ENCODE peak calls at places on chromosomes 1 and 21, in ten cellular contexts. Z is aorta; R is stomach; S is endothelial cell of umbilical vein; B is pancreas; Y is sigmoid colon; J is heart right ventricle; W is cardiac muscle cell; K is CD8-positive, alpha-beta memory T cell; T is A549. D is an unnamed sample.

GRCh38 chr1:213570487-213570886 is 417.3 kb upstream of the PROX1 start:
- DNase-seq in T (no peak), J (no peak), B (no peak), W (no peak), R (no peak), S (no peak), Z (no peak), K (no peak), Y (no peak), D (no peak)

GRCh38 chr21:39006653-39007417 is 176.4 kb downstream of the PSMG1 start:
- DNase-seq in W (peak), B (no peak), J (peak), T (no peak), S (peak), Y (no peak), R (peak), K (no peak), Z (peak), D (no peak)

GRCh38 chr1:220734571-220735326 is 13.4 kb upstream of the MTARC2 start:
- DNase-seq in S (peak), R (no peak), Y (no peak), J (no peak), Z (no peak), B (no peak), T (peak), W (peak), K (no peak), D (no peak)

GRCh38 chr1:44154665-44155064 is 13.2 kb upstream of the KLF18 start:
- DNase-seq in W (no peak), Y (no peak), B (no peak), S (no peak), Z (no peak), T (peak), K (no peak), J (no peak), R (no peak), D (no peak)

GRCh38 chr1:186218661-186219352 is 156.2 kb downstream of the TPR start:
- DNase-seq in K (no peak), T (no peak), Y (no peak), W (no peak), R (no peak), B (no peak), J (no peak), S (no peak), Z (no peak), D (no peak)

GRCh38 chr1:20964540-20965484 is 177.7 kb upstream of the HP1BP3 start:
- DNase-seq in W (no peak), S (peak), Y (no peak), Z (no peak), B (no peak), R (no peak), J (no peak), K (no peak), T (no peak), D (no peak)

GRCh38 chr1:4664601-4665000 is 10.2 kb downstream of the AJAP1 start:
- DNase-seq in S (no peak), Y (no peak), Z (no peak), K (no peak), T (no peak), J (no peak), B (no peak), R (no peak), W (no peak), D (no peak)

GRCh38 chr1:29332204-29332603 is 95.9 kb downstream of the PTPRU start:
- DNase-seq in T (peak), W (peak), K (no peak), B (no peak), R (no peak), J (no peak), S (peak), Y (peak), Z (no peak), D (no peak)

GRCh38 chr1:178126790-178127189 is 32.9 kb downstream of the RASAL2 start:
- DNase-seq in S (peak), W (peak), K (no peak), R (no peak), Z (no peak), T (peak), B (no peak), Y (no peak), J (no peak), D (no peak)

GRCh38 chr1:227351443-227351842 is 33.2 kb upstream of the CDC42BPA start:
- DNase-seq in Y (no peak), Z (no peak), T (no peak), B (no peak), S (peak), W (peak), R (no peak), J (peak), K (no peak), D (no peak)

GRCh38 chr1:95534985-95535384 is 301.0 kb downstream of the RWDD3 start:
- DNase-seq in B (peak), W (no peak), Y (no peak), K (no peak), Z (no peak), J (no peak), T (peak), R (no peak), S (no peak), D (no peak)

GRCh38 chr1:11071463-11072215 is 11.8 kb upstream of the SRM start:
- DNase-seq in Z (no peak), B (peak), T (no peak), W (no peak), R (peak), Y (peak), S (no peak), K (no peak), J (no peak), D (no peak)

GRCh38 chr1:1877852-1878436 is 12.9 kb downstream of the GNB1 start:
- DNase-seq in Y (no peak), K (no peak), B (peak), T (no peak), J (no peak), W (no peak), Z (no peak), R (no peak), S (no peak), D (no peak)

GRCh38 chr1:24215226-24215814 is 28.2 kb upstream of the IFNLR1 start:
- DNase-seq in T (no peak), B (no peak), Z (no peak), Y (no peak), K (no peak), J (no peak), R (no peak), S (no peak), W (no peak), D (no peak)

GRCh38 chr1:111145542-111145941 is 5.5 kb downstream of the CEPT1 start:
- DNase-seq in K (no peak), W (no peak), S (no peak), B (no peak), T (no peak), J (no peak), R (no peak), Y (no peak), Z (no peak), D (no peak)

GRCh38 chr1:154747841-154748766 is 122.0 kb downstream of the KCNN3 start:
- DNase-seq in B (no peak), S (no peak), T (no peak), Y (peak), Z (no peak), W (peak), R (no peak), J (no peak), K (peak), D (no peak)

GRCh38 chr1:117606608-117607261 is 887 bp downstream of the TENT5C start:
- DNase-seq in S (no peak), J (peak), K (peak), R (peak), Y (peak), B (peak), Z (peak), W (peak), T (no peak), D (no peak)

GRCh38 chr1:159953866-159954515 is at the start of gene SLAMF9:
- DNase-seq in T (peak), B (no peak), Y (no peak), K (no peak), R (no peak), Z (no peak), W (peak), S (no peak), J (no peak), D (no peak)

GRCh38 chr1:225114354-225114995 is 185.0 kb downstream of the DNAH14 start:
- DNase-seq in T (no peak), J (no peak), S (no peak), Y (no peak), Z (no peak), B (no peak), K (no peak), W (no peak), R (no peak), D (no peak)

GRCh38 chr1:1296070-1297061 is 11.4 kb downstream of the ACAP3 start:
- DNase-seq in R (no peak), J (no peak), W (no peak), T (no peak), B (peak), Y (no peak), K (no peak), Z (no peak), S (no peak), D (no peak)

GRCh38 chr1:58968360-58968952 is 184.6 kb upstream of the JUN start:
- DNase-seq in Z (peak), T (no peak), W (peak), R (peak), S (peak), K (no peak), B (peak), Y (peak), J (peak), D (no peak)

GRCh38 chr1:61524206-61524605 is 200.7 kb downstream of the TM2D1 start:
- DNase-seq in W (no peak), Z (no peak), S (no peak), K (no peak), B (no peak), Y (no peak), T (no peak), J (no peak), R (no peak), D (no peak)

GRCh38 chr1:43853161-43853921 is 80.3 kb upstream of the ARTN start:
- DNase-seq in S (peak), W (peak), B (no peak), R (peak), J (peak), Z (peak), Y (peak), T (no peak), K (peak), D (no peak)

GRCh38 chr21:45957986-45958610 is 23.5 kb upstream of the COL6A1 start:
- DNase-seq in K (no peak), J (no peak), Z (peak), Y (peak), T (no peak), S (no peak), B (no peak), R (no peak), W (peak), D (no peak)
- H3K27ac ChIP-seq in K (no peak), J (peak), Z (peak), Y (peak), T (no peak), S (no peak), B (no peak), R (peak), W (no peak), D (no peak)

DNA sequence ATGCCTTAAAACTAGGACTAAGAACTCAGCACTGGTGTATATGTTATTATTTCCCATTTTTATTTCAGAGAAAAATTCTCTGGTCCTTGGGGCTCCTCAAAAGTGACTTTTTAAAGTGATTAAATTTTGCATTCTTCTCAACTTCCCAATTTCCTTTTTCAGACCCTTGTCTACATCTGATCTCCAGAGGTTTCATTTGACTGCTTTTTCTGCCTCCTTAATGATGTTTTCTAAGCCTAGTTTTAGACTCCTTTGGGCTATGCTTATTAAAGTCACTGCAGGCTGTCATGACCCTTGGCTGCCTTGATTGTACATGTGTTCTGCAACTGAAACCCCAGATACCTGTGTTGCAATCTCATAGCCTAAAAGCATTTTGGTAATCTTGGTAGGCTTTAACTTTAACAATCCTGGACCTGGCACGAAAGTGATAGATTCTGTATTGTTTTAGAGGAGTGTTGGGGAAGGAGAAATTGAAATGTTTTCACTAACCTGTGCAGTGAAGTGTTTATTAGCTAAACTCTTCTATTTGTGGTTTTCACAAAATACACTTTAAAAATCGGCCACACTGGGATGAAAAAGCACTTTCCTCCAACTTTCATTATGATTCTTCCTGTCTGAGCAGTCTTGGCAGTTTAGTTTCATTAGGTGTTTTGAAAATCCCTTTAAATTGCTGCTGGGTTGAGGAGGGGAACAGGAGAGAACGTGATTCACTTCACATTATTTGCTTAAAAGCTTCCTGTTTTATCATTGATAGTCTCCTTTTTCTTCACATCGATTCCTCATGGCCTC is 4.8 kb downstream of the MACO1 start:
- DNase-seq in R (no peak), B (no peak), S (peak), W (peak), T (no peak), K (no peak), J (no peak), Z (no peak), Y (no peak), D (no peak)
- H3K27ac ChIP-seq in R (no peak), B (no peak), S (no peak), W (no peak), T (no peak), K (peak), J (peak), Z (peak), Y (peak), D (no peak)

GRCh38 chr1:172930142-172930541 is 120.6 kb downstream of the TNFSF18 start:
- DNase-seq in J (no peak), Y (no peak), W (no peak), T (no peak), S (no peak), R (no peak), K (no peak), Z (no peak), B (no peak), D (no peak)

GRCh38 chr1:172932981-172933380 is 117.8 kb downstream of the TNFSF18 start:
- DNase-seq in T (peak), W (no peak), Z (no peak), K (no peak), J (no peak), Y (no peak), S (no peak), R (no peak), B (no peak), D (no peak)

GRCh38 chr1:172929006-172929405 is 121.7 kb downstream of the TNFSF18 start:
- DNase-seq in J (no peak), B (no peak), R (no peak), S (no peak), T (no peak), Y (no peak), W (peak), K (no peak), Z (no peak), D (no peak)

GRCh38 chr1:172931846-172932245 is 118.9 kb downstream of the TNFSF18 start:
- DNase-seq in Y (no peak), W (no peak), R (no peak), T (no peak), B (no peak), J (no peak), S (no peak), Z (no peak), K (no peak), D (no peak)

DNA sequence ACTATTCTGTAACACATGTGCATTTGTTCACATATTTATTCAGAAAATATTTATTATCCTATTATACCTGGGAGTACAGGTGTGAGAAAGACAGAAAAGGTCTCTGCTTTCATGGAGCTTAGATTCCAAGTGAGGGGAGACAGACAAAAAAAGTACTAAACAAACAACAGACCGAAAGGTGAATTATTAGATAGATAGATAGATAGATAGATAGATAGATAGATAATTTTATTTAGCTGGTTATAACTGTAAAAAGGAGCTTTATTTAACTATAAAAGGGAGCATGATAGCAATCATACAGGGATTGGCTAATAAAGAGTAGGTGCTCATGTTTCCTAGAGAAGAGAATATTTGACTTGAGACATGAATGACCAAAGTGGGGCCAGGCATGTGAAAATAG is 119.4 kb downstream of the TNFSF18 start:
- DNase-seq in B (no peak), Z (no peak), T (no peak), J (no peak), W (no peak), K (no peak), S (no peak), Y (no peak), R (no peak), D (no peak)
- H3K27ac ChIP-seq in B (no peak), Z (no peak), T (peak), J (no peak), W (no peak), K (no peak), S (peak), Y (no peak), R (no peak), D (no peak)

DNA sequence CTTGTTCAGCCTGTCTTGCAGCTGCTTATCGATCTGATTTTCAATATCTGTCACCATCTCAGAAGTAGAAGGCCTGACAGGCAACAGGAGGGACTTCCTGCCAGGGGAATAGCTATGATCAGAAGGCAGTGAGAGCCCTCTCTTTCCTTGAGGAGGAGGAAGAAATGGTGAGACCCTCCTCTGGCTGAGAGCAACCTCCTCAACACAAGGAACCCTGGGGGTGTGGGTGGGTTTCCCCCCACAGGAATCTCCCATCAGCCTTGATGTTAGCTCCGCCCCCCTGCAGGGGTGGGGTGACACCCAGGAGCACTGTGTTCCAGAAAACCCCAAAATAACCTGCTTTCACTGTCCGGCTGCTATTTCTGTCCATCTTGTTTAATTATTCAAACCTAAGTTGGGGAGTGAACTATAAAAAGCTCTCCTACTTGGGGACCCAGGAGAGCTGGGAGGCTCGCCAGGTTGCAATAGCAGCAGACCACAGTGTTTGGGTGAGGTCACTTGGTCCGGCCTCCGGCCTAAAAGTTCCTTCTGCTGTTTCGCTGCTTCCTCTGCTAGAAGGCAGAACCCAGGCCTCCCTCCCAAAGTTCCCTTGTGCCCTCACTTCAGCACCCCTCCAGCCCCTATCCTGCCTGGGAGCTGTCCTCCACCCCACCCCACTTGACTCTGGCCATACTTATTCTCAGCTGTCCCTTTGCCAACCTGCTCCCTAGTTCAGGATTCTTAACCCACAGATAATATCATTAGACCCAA is 7.8 kb upstream of the MEF2D start:
- DNase-seq in W (peak), Y (peak), J (peak), T (no peak), Z (peak), K (no peak), S (no peak), B (no peak), R (peak), D (no peak)
- H3K27ac ChIP-seq in W (peak), Y (peak), J (peak), T (peak), Z (peak), K (no peak), S (no peak), B (peak), R (peak), D (peak)